ENCODE peak calls at places on chromosome 22, in five cellular contexts. One of them, this sample, is unnamed.

GRCh38 chr22:25626146-25626992 is 61.9 kb downstream of the GRK3 start:
- DNase-seq in lower leg skin: no peak
- DNase-seq in NCI-H1092: no peak
- DNase-seq in activated CD4-positive, alpha-beta T cell treated with anti-CD3 and anti-CD28 coated beads, Interleukin-2, amount 50 U/mL, for 1 hour: no peak
- DNase-seq in GOT3: no peak
- DNase-seq in this sample: peak; percentile 39

GRCh38 chr22:48849963-48850657 is 977.6 kb downstream of the BRD1 start:
- DNase-seq in lower leg skin: no peak
- DNase-seq in NCI-H1092: no peak
- DNase-seq in activated CD4-positive, alpha-beta T cell treated with anti-CD3 and anti-CD28 coated beads, Interleukin-2, amount 50 U/mL, for 1 hour: no peak
- DNase-seq in GOT3: no peak
- DNase-seq in this sample: no peak

GRCh38 chr22:19678949-19679348 is 35.4 kb upstream of the SEPTIN5 start:
- DNase-seq in lower leg skin: no peak
- DNase-seq in NCI-H1092: no peak
- DNase-seq in activated CD4-positive, alpha-beta T cell treated with anti-CD3 and anti-CD28 coated beads, Interleukin-2, amount 50 U/mL, for 1 hour: no peak
- DNase-seq in GOT3: no peak
- DNase-seq in this sample: no peak

GRCh38 chr22:19291218-19291579 is 320 bp downstream of the CLTCL1 start:
- DNase-seq in lower leg skin: peak; percentile 88
- DNase-seq in NCI-H1092: no peak
- DNase-seq in activated CD4-positive, alpha-beta T cell treated with anti-CD3 and anti-CD28 coated beads, Interleukin-2, amount 50 U/mL, for 1 hour: peak; percentile 8
- DNase-seq in GOT3: no peak
- DNase-seq in this sample: peak; percentile 87

GRCh38 chr22:48745842-48746788 is 1081.6 kb downstream of the BRD1 start:
- DNase-seq in lower leg skin: peak; percentile 72
- DNase-seq in NCI-H1092: no peak
- DNase-seq in activated CD4-positive, alpha-beta T cell treated with anti-CD3 and anti-CD28 coated beads, Interleukin-2, amount 50 U/mL, for 1 hour: no peak
- DNase-seq in GOT3: no peak
- DNase-seq in this sample: peak; percentile 80

GRCh38 chr22:39941661-39942060 is 18.5 kb upstream of the TMA7B start:
- DNase-seq in lower leg skin: no peak
- DNase-seq in NCI-H1092: peak; percentile 57
- DNase-seq in activated CD4-positive, alpha-beta T cell treated with anti-CD3 and anti-CD28 coated beads, Interleukin-2, amount 50 U/mL, for 1 hour: no peak
- DNase-seq in GOT3: no peak
- DNase-seq in this sample: no peak

GRCh38 chr22:20781272-20781990 is 7.5 kb downstream of the SERPIND1 start:
- DNase-seq in lower leg skin: no peak
- DNase-seq in NCI-H1092: peak; percentile 59
- DNase-seq in activated CD4-positive, alpha-beta T cell treated with anti-CD3 and anti-CD28 coated beads, Interleukin-2, amount 50 U/mL, for 1 hour: no peak
- DNase-seq in GOT3: no peak
- DNase-seq in this sample: no peak

GRCh38 chr22:31943976-31944699 is at the start of gene YWHAH:
- DNase-seq in lower leg skin: peak; percentile 99
- DNase-seq in NCI-H1092: peak; percentile 91
- DNase-seq in activated CD4-positive, alpha-beta T cell treated with anti-CD3 and anti-CD28 coated beads, Interleukin-2, amount 50 U/mL, for 1 hour: peak; percentile 80
- DNase-seq in GOT3: peak; percentile 90
- DNase-seq in this sample: peak; percentile 98

GRCh38 chr22:48885919-48886305 is 941.8 kb downstream of the BRD1 start:
- DNase-seq in lower leg skin: no peak
- DNase-seq in NCI-H1092: no peak
- DNase-seq in activated CD4-positive, alpha-beta T cell treated with anti-CD3 and anti-CD28 coated beads, Interleukin-2, amount 50 U/mL, for 1 hour: no peak
- DNase-seq in GOT3: no peak
- DNase-seq in this sample: no peak

GRCh38 chr22:39558950-39559349 is 11.6 kb upstream of the CACNA1I start:
- DNase-seq in lower leg skin: no peak
- DNase-seq in NCI-H1092: no peak
- DNase-seq in activated CD4-positive, alpha-beta T cell treated with anti-CD3 and anti-CD28 coated beads, Interleukin-2, amount 50 U/mL, for 1 hour: no peak
- DNase-seq in GOT3: no peak
- DNase-seq in this sample: no peak

GRCh38 chr22:28373841-28374240 is 305.8 kb downstream of the TTC28 start:
- DNase-seq in lower leg skin: no peak
- DNase-seq in NCI-H1092: no peak
- DNase-seq in activated CD4-positive, alpha-beta T cell treated with anti-CD3 and anti-CD28 coated beads, Interleukin-2, amount 50 U/mL, for 1 hour: no peak
- DNase-seq in GOT3: no peak
- DNase-seq in this sample: no peak

GRCh38 chr22:29310065-29310862 is 3.8 kb downstream of the GAS2L1 start:
- DNase-seq in lower leg skin: no peak
- DNase-seq in NCI-H1092: no peak
- DNase-seq in activated CD4-positive, alpha-beta T cell treated with anti-CD3 and anti-CD28 coated beads, Interleukin-2, amount 50 U/mL, for 1 hour: no peak
- DNase-seq in GOT3: no peak
- DNase-seq in this sample: no peak

GRCh38 chr22:40218723-40219294 is 41.1 kb downstream of the TNRC6B start:
- DNase-seq in lower leg skin: peak; percentile 34
- DNase-seq in NCI-H1092: no peak
- DNase-seq in activated CD4-positive, alpha-beta T cell treated with anti-CD3 and anti-CD28 coated beads, Interleukin-2, amount 50 U/mL, for 1 hour: no peak
- DNase-seq in GOT3: no peak
- DNase-seq in this sample: no peak

GRCh38 chr22:46125816-46126770 is 24.2 kb upstream of the PPARA start:
- DNase-seq in lower leg skin: no peak
- DNase-seq in NCI-H1092: no peak
- DNase-seq in activated CD4-positive, alpha-beta T cell treated with anti-CD3 and anti-CD28 coated beads, Interleukin-2, amount 50 U/mL, for 1 hour: no peak
- DNase-seq in GOT3: no peak
- DNase-seq in this sample: no peak

GRCh38 chr22:35883028-35883620 is 145.5 kb downstream of the RBFOX2 start:
- DNase-seq in lower leg skin: no peak
- DNase-seq in NCI-H1092: no peak
- DNase-seq in activated CD4-positive, alpha-beta T cell treated with anti-CD3 and anti-CD28 coated beads, Interleukin-2, amount 50 U/mL, for 1 hour: no peak
- DNase-seq in GOT3: no peak
- DNase-seq in this sample: no peak

GRCh38 chr22:50102946-50103345 is 13.1 kb downstream of the MOV10L1 start:
- DNase-seq in lower leg skin: no peak
- DNase-seq in NCI-H1092: no peak
- DNase-seq in activated CD4-positive, alpha-beta T cell treated with anti-CD3 and anti-CD28 coated beads, Interleukin-2, amount 50 U/mL, for 1 hour: no peak
- DNase-seq in GOT3: no peak
- DNase-seq in this sample: no peak

GRCh38 chr22:39698106-39698505 is 127.6 kb downstream of the CACNA1I start:
- DNase-seq in lower leg skin: no peak
- DNase-seq in NCI-H1092: no peak
- DNase-seq in activated CD4-positive, alpha-beta T cell treated with anti-CD3 and anti-CD28 coated beads, Interleukin-2, amount 50 U/mL, for 1 hour: no peak
- DNase-seq in GOT3: no peak
- DNase-seq in this sample: no peak

GRCh38 chr22:50665738-50666137 is 6.9 kb upstream of the SHANK3 start:
- DNase-seq in lower leg skin: no peak
- DNase-seq in NCI-H1092: no peak
- DNase-seq in activated CD4-positive, alpha-beta T cell treated with anti-CD3 and anti-CD28 coated beads, Interleukin-2, amount 50 U/mL, for 1 hour: no peak
- DNase-seq in GOT3: no peak
- DNase-seq in this sample: no peak

GRCh38 chr22:18024956-18025720 is 777 bp upstream of the MICAL3 start:
- DNase-seq in lower leg skin: no peak
- DNase-seq in NCI-H1092: no peak
- DNase-seq in activated CD4-positive, alpha-beta T cell treated with anti-CD3 and anti-CD28 coated beads, Interleukin-2, amount 50 U/mL, for 1 hour: no peak
- DNase-seq in GOT3: no peak
- DNase-seq in this sample: no peak

GRCh38 chr22:38824587-38824986 is 19.2 kb downstream of the NPTXR start:
- DNase-seq in lower leg skin: no peak
- DNase-seq in NCI-H1092: no peak
- DNase-seq in activated CD4-positive, alpha-beta T cell treated with anti-CD3 and anti-CD28 coated beads, Interleukin-2, amount 50 U/mL, for 1 hour: peak; percentile 43
- DNase-seq in GOT3: no peak
- DNase-seq in this sample: no peak

GRCh38 chr22:35641494-35642120 is 6.6 kb upstream of the APOL6 start:
- DNase-seq in lower leg skin: peak; percentile 57
- DNase-seq in NCI-H1092: no peak
- DNase-seq in activated CD4-positive, alpha-beta T cell treated with anti-CD3 and anti-CD28 coated beads, Interleukin-2, amount 50 U/mL, for 1 hour: no peak
- DNase-seq in GOT3: no peak
- DNase-seq in this sample: no peak

GRCh38 chr22:50473855-50474671 is 772 bp downstream of the SBF1 start:
- DNase-seq in lower leg skin: no peak
- DNase-seq in NCI-H1092: no peak
- DNase-seq in activated CD4-positive, alpha-beta T cell treated with anti-CD3 and anti-CD28 coated beads, Interleukin-2, amount 50 U/mL, for 1 hour: peak; percentile 22
- DNase-seq in GOT3: no peak
- DNase-seq in this sample: no peak

GRCh38 chr22:27754247-27754887 is 47.2 kb downstream of the MN1 start:
- DNase-seq in lower leg skin: no peak
- DNase-seq in NCI-H1092: peak; percentile 18
- DNase-seq in activated CD4-positive, alpha-beta T cell treated with anti-CD3 and anti-CD28 coated beads, Interleukin-2, amount 50 U/mL, for 1 hour: no peak
- DNase-seq in GOT3: no peak
- DNase-seq in this sample: no peak

GRCh38 chr22:37804886-37805857 is 2.6 kb upstream of the GCAT start:
- DNase-seq in lower leg skin: peak; percentile 98
- DNase-seq in NCI-H1092: peak; percentile 73
- DNase-seq in activated CD4-positive, alpha-beta T cell treated with anti-CD3 and anti-CD28 coated beads, Interleukin-2, amount 50 U/mL, for 1 hour: peak; percentile 67
- DNase-seq in GOT3: no peak
- DNase-seq in this sample: peak; percentile 95

GRCh38 chr22:44600386-44600785 is 101.6 kb upstream of the PRR5 start:
- DNase-seq in lower leg skin: no peak
- DNase-seq in NCI-H1092: no peak
- DNase-seq in activated CD4-positive, alpha-beta T cell treated with anti-CD3 and anti-CD28 coated beads, Interleukin-2, amount 50 U/mL, for 1 hour: no peak
- DNase-seq in GOT3: no peak
- DNase-seq in this sample: no peak

GRCh38 chr22:27133951-27134664 is 476.7 kb downstream of the MIAT start:
- DNase-seq in lower leg skin: peak; percentile 89
- DNase-seq in NCI-H1092: no peak
- DNase-seq in activated CD4-positive, alpha-beta T cell treated with anti-CD3 and anti-CD28 coated beads, Interleukin-2, amount 50 U/mL, for 1 hour: no peak
- DNase-seq in GOT3: no peak
- DNase-seq in this sample: no peak

GRCh38 chr22:23550049-23550650 is 29.9 kb downstream of the IGLL1 start:
- DNase-seq in lower leg skin: no peak
- DNase-seq in NCI-H1092: no peak
- DNase-seq in activated CD4-positive, alpha-beta T cell treated with anti-CD3 and anti-CD28 coated beads, Interleukin-2, amount 50 U/mL, for 1 hour: no peak
- DNase-seq in GOT3: no peak
- DNase-seq in this sample: no peak

GRCh38 chr22:25064894-25065560 is 112.5 kb downstream of the KIAA1671 start:
- DNase-seq in lower leg skin: no peak
- DNase-seq in NCI-H1092: no peak
- DNase-seq in activated CD4-positive, alpha-beta T cell treated with anti-CD3 and anti-CD28 coated beads, Interleukin-2, amount 50 U/mL, for 1 hour: no peak
- DNase-seq in GOT3: no peak
- DNase-seq in this sample: no peak

GRCh38 chr22:31333648-31334047 is 12.5 kb downstream of the PATZ1 start:
- DNase-seq in lower leg skin: no peak
- DNase-seq in NCI-H1092: no peak
- DNase-seq in activated CD4-positive, alpha-beta T cell treated with anti-CD3 and anti-CD28 coated beads, Interleukin-2, amount 50 U/mL, for 1 hour: no peak
- DNase-seq in GOT3: no peak
- DNase-seq in this sample: no peak

GRCh38 chr22:20299736-20300136 is 20.1 kb downstream of the DGCR6L start:
- DNase-seq in lower leg skin: no peak
- DNase-seq in NCI-H1092: no peak
- DNase-seq in activated CD4-positive, alpha-beta T cell treated with anti-CD3 and anti-CD28 coated beads, Interleukin-2, amount 50 U/mL, for 1 hour: no peak
- DNase-seq in GOT3: no peak
- DNase-seq in this sample: no peak

GRCh38 chr22:50627452-50627913 is 469 bp downstream of the ARSA start:
- DNase-seq in lower leg skin: no peak
- DNase-seq in NCI-H1092: no peak
- DNase-seq in activated CD4-positive, alpha-beta T cell treated with anti-CD3 and anti-CD28 coated beads, Interleukin-2, amount 50 U/mL, for 1 hour: peak; percentile 22
- DNase-seq in GOT3: no peak
- DNase-seq in this sample: no peak

GRCh38 chr22:49573109-49573765 is 254.4 kb downstream of the BRD1 start:
- DNase-seq in lower leg skin: no peak
- DNase-seq in NCI-H1092: no peak
- DNase-seq in activated CD4-positive, alpha-beta T cell treated with anti-CD3 and anti-CD28 coated beads, Interleukin-2, amount 50 U/mL, for 1 hour: no peak
- DNase-seq in GOT3: no peak
- DNase-seq in this sample: no peak

GRCh38 chr22:46686221-46686872 is 51.7 kb downstream of the CERK start:
- DNase-seq in lower leg skin: no peak
- DNase-seq in NCI-H1092: no peak
- DNase-seq in activated CD4-positive, alpha-beta T cell treated with anti-CD3 and anti-CD28 coated beads, Interleukin-2, amount 50 U/mL, for 1 hour: no peak
- DNase-seq in GOT3: no peak
- DNase-seq in this sample: no peak

GRCh38 chr22:32334640-32335365 is 22.9 kb upstream of the RFPL3 start:
- DNase-seq in lower leg skin: peak; percentile 78
- DNase-seq in NCI-H1092: no peak
- DNase-seq in activated CD4-positive, alpha-beta T cell treated with anti-CD3 and anti-CD28 coated beads, Interleukin-2, amount 50 U/mL, for 1 hour: no peak
- DNase-seq in GOT3: no peak
- DNase-seq in this sample: no peak

GRCh38 chr22:47435204-47435487 is 672.7 kb downstream of the TBC1D22A start:
- DNase-seq in lower leg skin: no peak
- DNase-seq in NCI-H1092: no peak
- DNase-seq in activated CD4-positive, alpha-beta T cell treated with anti-CD3 and anti-CD28 coated beads, Interleukin-2, amount 50 U/mL, for 1 hour: no peak
- DNase-seq in GOT3: no peak
- DNase-seq in this sample: no peak

This sample was measured in esophagus muscularis mucosa.